ENCODE peak calls at places on chromosomes 5 and 9, in four cellular contexts. One of them, this sample, is unnamed.

GRCh38 chr5:136133416-136134383 is 1.1 kb downstream of the SMAD5 start:
- DNase-seq in hepatocyte: peak
- DNase-seq in fibroblast of mammary gland: peak
- DNase-seq in astrocyte: peak
- DNase-seq in this sample: no peak

GRCh38 chr9:115992834-115993233 is 160.8 kb upstream of the PAPPA start:
- DNase-seq in hepatocyte: no peak
- DNase-seq in fibroblast of mammary gland: peak
- DNase-seq in astrocyte: peak
- DNase-seq in this sample: no peak

GRCh38 chr5:34599471-34600117 is 56.5 kb upstream of the RAI14 start:
- DNase-seq in hepatocyte: peak
- DNase-seq in fibroblast of mammary gland: peak
- DNase-seq in astrocyte: peak
- DNase-seq in this sample: no peak

GRCh38 chr5:176131771-176132170 is 106.5 kb upstream of the SIMC1 start:
- DNase-seq in hepatocyte: no peak
- DNase-seq in fibroblast of mammary gland: no peak
- DNase-seq in astrocyte: no peak
- DNase-seq in this sample: no peak

GRCh38 chr5:172583931-172584511 is 57.0 kb upstream of the NEURL1B start:
- DNase-seq in hepatocyte: no peak
- DNase-seq in fibroblast of mammary gland: peak
- DNase-seq in astrocyte: no peak
- DNase-seq in this sample: no peak

GRCh38 chr5:113061851-113062631 is 85.4 kb downstream of the DCP2 start:
- DNase-seq in hepatocyte: no peak
- DNase-seq in fibroblast of mammary gland: peak
- DNase-seq in astrocyte: peak
- DNase-seq in this sample: no peak

GRCh38 chr9:34431661-34432060 is 26.7 kb downstream of the FAM219A start:
- DNase-seq in hepatocyte: no peak
- DNase-seq in fibroblast of mammary gland: no peak
- DNase-seq in astrocyte: no peak
- DNase-seq in this sample: no peak

GRCh38 chr5:136776022-136776927 is 410.9 kb upstream of the TRPC7 start:
- DNase-seq in hepatocyte: peak
- DNase-seq in fibroblast of mammary gland: no peak
- DNase-seq in astrocyte: peak
- DNase-seq in this sample: no peak

GRCh38 chr5:99955962-99956361 is 579.2 kb upstream of the FAM174A start:
- DNase-seq in hepatocyte: no peak
- DNase-seq in fibroblast of mammary gland: no peak
- DNase-seq in astrocyte: no peak
- DNase-seq in this sample: no peak

GRCh38 chr9:116494815-116495634 is 192.1 kb upstream of the TRIM32 start:
- DNase-seq in hepatocyte: peak
- DNase-seq in fibroblast of mammary gland: no peak
- DNase-seq in astrocyte: no peak
- DNase-seq in this sample: no peak

GRCh38 chr9:73741316-73741715 is 589.7 kb downstream of the ANXA1 start:
- DNase-seq in hepatocyte: no peak
- DNase-seq in fibroblast of mammary gland: no peak
- DNase-seq in astrocyte: no peak
- DNase-seq in this sample: no peak

GRCh38 chr9:98880311-98881015 is 63.2 kb upstream of the COL15A1 start:
- DNase-seq in hepatocyte: no peak
- DNase-seq in fibroblast of mammary gland: no peak
- DNase-seq in astrocyte: no peak
- DNase-seq in this sample: no peak

GRCh38 chr9:99998266-99998665 is 91.8 kb downstream of the STX17 start:
- DNase-seq in hepatocyte: no peak
- DNase-seq in fibroblast of mammary gland: no peak
- DNase-seq in astrocyte: no peak
- DNase-seq in this sample: no peak

GRCh38 chr5:14816999-14817761 is 54.4 kb downstream of the ANKH start:
- DNase-seq in hepatocyte: no peak
- DNase-seq in fibroblast of mammary gland: peak
- DNase-seq in astrocyte: peak
- DNase-seq in this sample: no peak

GRCh38 chr9:112382501-112383364 is 2.8 kb downstream of the HSDL2 start:
- DNase-seq in hepatocyte: peak
- DNase-seq in fibroblast of mammary gland: no peak
- DNase-seq in astrocyte: no peak
- DNase-seq in this sample: no peak

GRCh38 chr5:38189031-38189632 is 69.2 kb upstream of the EGFLAM start:
- DNase-seq in hepatocyte: peak
- DNase-seq in fibroblast of mammary gland: no peak
- DNase-seq in astrocyte: no peak
- DNase-seq in this sample: no peak

GRCh38 chr9:72557549-72557948 is 36.1 kb downstream of the TMC1 start:
- DNase-seq in hepatocyte: peak
- DNase-seq in fibroblast of mammary gland: peak
- DNase-seq in astrocyte: peak
- DNase-seq in this sample: peak

GRCh38 chr9:35871514-35871913 is 1.3 kb upstream of the OR13J1 start:
- DNase-seq in hepatocyte: no peak
- DNase-seq in fibroblast of mammary gland: no peak
- DNase-seq in astrocyte: no peak
- DNase-seq in this sample: no peak

GRCh38 chr9:70398145-70398556 is 16.3 kb downstream of the KLF9 start:
- DNase-seq in hepatocyte: no peak
- DNase-seq in fibroblast of mammary gland: peak
- DNase-seq in astrocyte: no peak
- DNase-seq in this sample: no peak

GRCh38 chr5:1542755-1543154 is 19.0 kb upstream of the LPCAT1 start:
- DNase-seq in hepatocyte: no peak
- DNase-seq in fibroblast of mammary gland: peak
- DNase-seq in astrocyte: peak
- DNase-seq in this sample: peak

GRCh38 chr5:74762599-74762998 is 4.3 kb downstream of the GFM2 start:
- DNase-seq in hepatocyte: peak
- DNase-seq in fibroblast of mammary gland: peak
- DNase-seq in astrocyte: peak
- DNase-seq in this sample: peak

GRCh38 chr9:126395439-126396212 is 69.0 kb downstream of the MVB12B start:
- DNase-seq in hepatocyte: no peak
- DNase-seq in fibroblast of mammary gland: peak
- DNase-seq in astrocyte: peak
- DNase-seq in this sample: peak

GRCh38 chr5:104987074-104987473 is 1424.5 kb upstream of the NUDT12 start:
- DNase-seq in hepatocyte: peak
- DNase-seq in fibroblast of mammary gland: no peak
- DNase-seq in astrocyte: no peak
- DNase-seq in this sample: no peak

GRCh38 chr5:1315709-1316587 is 21.1 kb upstream of the TERT start:
- DNase-seq in hepatocyte: peak
- DNase-seq in fibroblast of mammary gland: no peak
- DNase-seq in astrocyte: no peak
- DNase-seq in this sample: no peak

GRCh38 chr9:116469128-116469527 is 218.0 kb upstream of the TRIM32 start:
- DNase-seq in hepatocyte: no peak
- DNase-seq in fibroblast of mammary gland: no peak
- DNase-seq in astrocyte: no peak
- DNase-seq in this sample: no peak

GRCh38 chr5:33854733-33855151 is 37.0 kb downstream of the ADAMTS12 start:
- DNase-seq in hepatocyte: peak
- DNase-seq in fibroblast of mammary gland: peak
- DNase-seq in astrocyte: peak
- DNase-seq in this sample: peak

DNA sequence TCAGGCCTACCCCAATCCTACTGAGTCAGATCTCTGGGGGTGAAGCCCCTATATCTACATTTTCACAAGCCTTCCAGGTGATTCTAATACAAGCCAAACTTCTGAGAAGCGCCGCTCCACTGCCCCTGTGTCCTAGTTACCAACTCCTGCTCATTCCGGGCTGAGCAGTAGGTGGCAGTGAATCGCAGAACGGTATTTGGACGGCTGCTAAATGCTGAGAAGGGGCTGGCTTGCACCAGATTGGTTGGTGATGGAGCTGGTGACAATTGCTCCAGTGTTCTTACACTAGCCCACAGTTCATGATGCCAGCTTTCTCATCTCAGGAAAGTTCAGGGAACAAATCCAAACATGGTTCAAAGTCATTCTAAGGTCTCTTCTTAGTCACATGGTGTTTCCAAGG is 31.1 kb upstream of the FGF1 start:
- DNase-seq in hepatocyte: peak
- DNase-seq in fibroblast of mammary gland: peak
- DNase-seq in astrocyte: peak
- DNase-seq in this sample: no peak
- TF ChIP-seq CTCF in hepatocyte: peak
- TF ChIP-seq CTCF in fibroblast of mammary gland: peak
- TF ChIP-seq CTCF in astrocyte: peak
- TF ChIP-seq CTCF in this sample: peak

GRCh38 chr5:150407097-150407720 is 5.5 kb downstream of the CD74 start:
- DNase-seq in hepatocyte: no peak
- DNase-seq in fibroblast of mammary gland: no peak
- DNase-seq in astrocyte: no peak
- DNase-seq in this sample: no peak
- H3K4me3 ChIP-seq in hepatocyte: no peak
- H3K4me3 ChIP-seq in fibroblast of mammary gland: no peak
- H3K4me3 ChIP-seq in astrocyte: no peak
- H3K4me3 ChIP-seq in this sample: no peak

GRCh38 chr5:31317642-31318041 is 124.2 kb downstream of the CDH6 start:
- DNase-seq in hepatocyte: no peak
- DNase-seq in fibroblast of mammary gland: no peak
- DNase-seq in astrocyte: no peak
- DNase-seq in this sample: no peak
- TF ChIP-seq CTCF in hepatocyte: no peak
- TF ChIP-seq CTCF in fibroblast of mammary gland: no peak
- TF ChIP-seq CTCF in astrocyte: no peak
- TF ChIP-seq CTCF in this sample: no peak

GRCh38 chr9:84921175-84921574 is 251.6 kb downstream of the NTRK2 start:
- DNase-seq in hepatocyte: no peak
- DNase-seq in fibroblast of mammary gland: no peak
- DNase-seq in astrocyte: no peak
- DNase-seq in this sample: no peak

GRCh38 chr9:84919498-84919897 is 250.0 kb downstream of the NTRK2 start:
- DNase-seq in hepatocyte: no peak
- DNase-seq in fibroblast of mammary gland: no peak
- DNase-seq in astrocyte: no peak
- DNase-seq in this sample: no peak

GRCh38 chr9:84922051-84922450 is 252.5 kb downstream of the NTRK2 start:
- DNase-seq in hepatocyte: no peak
- DNase-seq in fibroblast of mammary gland: no peak
- DNase-seq in astrocyte: no peak
- DNase-seq in this sample: no peak

GRCh38 chr9:84917366-84918063 is 248.0 kb downstream of the NTRK2 start:
- DNase-seq in hepatocyte: no peak
- DNase-seq in fibroblast of mammary gland: no peak
- DNase-seq in astrocyte: no peak
- DNase-seq in this sample: no peak
- H3K4me3 ChIP-seq in hepatocyte: no peak
- H3K4me3 ChIP-seq in fibroblast of mammary gland: no peak
- H3K4me3 ChIP-seq in astrocyte: no peak
- H3K4me3 ChIP-seq in this sample: no peak

GRCh38 chr9:129175515-129175824 is 2.6 kb downstream of the IER5L start:
- DNase-seq in hepatocyte: no peak
- DNase-seq in fibroblast of mammary gland: no peak
- DNase-seq in astrocyte: no peak
- DNase-seq in this sample: no peak
- TF ChIP-seq CTCF in hepatocyte: no peak
- TF ChIP-seq CTCF in fibroblast of mammary gland: no peak
- TF ChIP-seq CTCF in astrocyte: no peak
- TF ChIP-seq CTCF in this sample: no peak

GRCh38 chr9:69171517-69171916 is 2.6 kb upstream of the TJP2 start:
- DNase-seq in hepatocyte: no peak
- DNase-seq in fibroblast of mammary gland: no peak
- DNase-seq in astrocyte: no peak
- DNase-seq in this sample: no peak

GRCh38 chr9:69170231-69170630 is 3.8 kb upstream of the TJP2 start:
- DNase-seq in hepatocyte: no peak
- DNase-seq in fibroblast of mammary gland: no peak
- DNase-seq in astrocyte: no peak
- DNase-seq in this sample: no peak

GRCh38 chr9:69172895-69173294 is 1.2 kb upstream of the TJP2 start:
- DNase-seq in hepatocyte: no peak
- DNase-seq in fibroblast of mammary gland: no peak
- DNase-seq in astrocyte: no peak
- DNase-seq in this sample: no peak

GRCh38 chr9:69168709-69169217 is 5.3 kb upstream of the TJP2 start:
- DNase-seq in hepatocyte: peak
- DNase-seq in fibroblast of mammary gland: peak
- DNase-seq in astrocyte: peak
- DNase-seq in this sample: no peak

GRCh38 chr9:69171049-69171448 is 3.0 kb upstream of the TJP2 start:
- DNase-seq in hepatocyte: peak
- DNase-seq in fibroblast of mammary gland: peak
- DNase-seq in astrocyte: peak
- DNase-seq in this sample: no peak
- H3K4me3 ChIP-seq in hepatocyte: no peak
- H3K4me3 ChIP-seq in fibroblast of mammary gland: no peak
- H3K4me3 ChIP-seq in astrocyte: no peak
- H3K4me3 ChIP-seq in this sample: no peak

GRCh38 chr9:85741875-85742629 is at the start of gene AGTPBP1:
- DNase-seq in hepatocyte: peak
- DNase-seq in fibroblast of mammary gland: peak
- DNase-seq in astrocyte: peak
- DNase-seq in this sample: no peak
- TF ChIP-seq CTCF in hepatocyte: no peak
- TF ChIP-seq CTCF in fibroblast of mammary gland: no peak
- TF ChIP-seq CTCF in astrocyte: no peak
- TF ChIP-seq CTCF in this sample: peak